ENCODE peak calls at places on chromosomes 3 and 15, in five cellular contexts. One of them, this sample, is unnamed.

GRCh38 chr3:188673509-188674239 is 498.1 kb upstream of the TPRG1 start:
- DNase-seq in kidney: no peak
- DNase-seq in ovary: no peak
- DNase-seq in colonic mucosa: no peak
- DNase-seq in gastrocnemius medialis: no peak
- DNase-seq in this sample: no peak

GRCh38 chr3:187744169-187745151 is 808 bp downstream of the BCL6 start:
- DNase-seq in kidney: peak
- DNase-seq in ovary: peak
- DNase-seq in colonic mucosa: peak
- DNase-seq in gastrocnemius medialis: no peak
- DNase-seq in this sample: peak

GRCh38 chr3:18580268-18580667 is 155.1 kb upstream of the SATB1 start:
- DNase-seq in kidney: no peak
- DNase-seq in ovary: no peak
- DNase-seq in colonic mucosa: peak
- DNase-seq in gastrocnemius medialis: no peak
- DNase-seq in this sample: no peak

GRCh38 chr3:26345613-26346012 is 277.0 kb upstream of the LRRC3B start:
- DNase-seq in kidney: no peak
- DNase-seq in ovary: no peak
- DNase-seq in colonic mucosa: no peak
- DNase-seq in gastrocnemius medialis: no peak
- DNase-seq in this sample: no peak

GRCh38 chr3:184377374-184377773 is 633 bp downstream of the THPO start:
- DNase-seq in kidney: no peak
- DNase-seq in ovary: no peak
- DNase-seq in colonic mucosa: no peak
- DNase-seq in gastrocnemius medialis: no peak
- DNase-seq in this sample: no peak

GRCh38 chr15:83205725-83206324 is 1.8 kb downstream of the HDGFL3 start:
- DNase-seq in kidney: no peak
- DNase-seq in ovary: no peak
- DNase-seq in colonic mucosa: no peak
- DNase-seq in gastrocnemius medialis: no peak
- DNase-seq in this sample: peak

GRCh38 chr15:90915808-90916440 is 12.8 kb downstream of the MAN2A2 start:
- DNase-seq in kidney: peak
- DNase-seq in ovary: peak
- DNase-seq in colonic mucosa: no peak
- DNase-seq in gastrocnemius medialis: peak
- DNase-seq in this sample: peak

GRCh38 chr3:188720636-188721035 is 451.1 kb upstream of the TPRG1 start:
- DNase-seq in kidney: no peak
- DNase-seq in ovary: no peak
- DNase-seq in colonic mucosa: no peak
- DNase-seq in gastrocnemius medialis: no peak
- DNase-seq in this sample: no peak

GRCh38 chr15:56327721-56328502 is 37.3 kb upstream of the TEX9 start:
- DNase-seq in kidney: no peak
- DNase-seq in ovary: no peak
- DNase-seq in colonic mucosa: no peak
- DNase-seq in gastrocnemius medialis: no peak
- DNase-seq in this sample: no peak

GRCh38 chr3:160440687-160441086 is 8.9 kb downstream of the TRIM59 start:
- DNase-seq in kidney: no peak
- DNase-seq in ovary: no peak
- DNase-seq in colonic mucosa: no peak
- DNase-seq in gastrocnemius medialis: no peak
- DNase-seq in this sample: no peak

GRCh38 chr3:100096866-100097265 is 17.4 kb downstream of the FILIP1L start:
- DNase-seq in kidney: no peak
- DNase-seq in ovary: no peak
- DNase-seq in colonic mucosa: no peak
- DNase-seq in gastrocnemius medialis: no peak
- DNase-seq in this sample: no peak

GRCh38 chr3:119357190-119357589 is 63.0 kb downstream of the ARHGAP31 start:
- DNase-seq in kidney: no peak
- DNase-seq in ovary: no peak
- DNase-seq in colonic mucosa: no peak
- DNase-seq in gastrocnemius medialis: no peak
- DNase-seq in this sample: no peak

GRCh38 chr3:72105306-72105705 is 320.4 kb upstream of the PROK2 start:
- DNase-seq in kidney: no peak
- DNase-seq in ovary: no peak
- DNase-seq in colonic mucosa: no peak
- DNase-seq in gastrocnemius medialis: no peak
- DNase-seq in this sample: no peak

GRCh38 chr3:59809750-59810444 is 760.1 kb upstream of the CFAP20DC start:
- DNase-seq in kidney: no peak
- DNase-seq in ovary: no peak
- DNase-seq in colonic mucosa: no peak
- DNase-seq in gastrocnemius medialis: no peak
- DNase-seq in this sample: no peak

GRCh38 chr3:192091831-192092230 is 630.9 kb downstream of the PYDC2 start:
- DNase-seq in kidney: no peak
- DNase-seq in ovary: no peak
- DNase-seq in colonic mucosa: no peak
- DNase-seq in gastrocnemius medialis: no peak
- DNase-seq in this sample: no peak

GRCh38 chr3:139588450-139588849 is 48.9 kb upstream of the RBP1 start:
- DNase-seq in kidney: no peak
- DNase-seq in ovary: no peak
- DNase-seq in colonic mucosa: peak
- DNase-seq in gastrocnemius medialis: no peak
- DNase-seq in this sample: peak

GRCh38 chr3:69194431-69195183 is 72.2 kb upstream of the LMOD3 start:
- DNase-seq in kidney: no peak
- DNase-seq in ovary: no peak
- DNase-seq in colonic mucosa: no peak
- DNase-seq in gastrocnemius medialis: no peak
- DNase-seq in this sample: no peak

GRCh38 chr3:193971268-193971751 is 164.6 kb upstream of the HES1 start:
- DNase-seq in kidney: no peak
- DNase-seq in ovary: no peak
- DNase-seq in colonic mucosa: peak
- DNase-seq in gastrocnemius medialis: no peak
- DNase-seq in this sample: no peak

GRCh38 chr15:73794501-73795133 is 41.5 kb upstream of the INSYN1 start:
- DNase-seq in kidney: no peak
- DNase-seq in ovary: no peak
- DNase-seq in colonic mucosa: no peak
- DNase-seq in gastrocnemius medialis: no peak
- DNase-seq in this sample: no peak

GRCh38 chr3:151410891-151411559 is 26.5 kb upstream of the P2RY12 start:
- DNase-seq in kidney: no peak
- DNase-seq in ovary: no peak
- DNase-seq in colonic mucosa: no peak
- DNase-seq in gastrocnemius medialis: no peak
- DNase-seq in this sample: no peak

GRCh38 chr15:42373274-42373673 is 14.0 kb downstream of the CAPN3 start:
- DNase-seq in kidney: no peak
- DNase-seq in ovary: no peak
- DNase-seq in colonic mucosa: no peak
- DNase-seq in gastrocnemius medialis: peak
- DNase-seq in this sample: peak

GRCh38 chr3:21955406-21955805 is 204.4 kb upstream of the ZNF385D start:
- DNase-seq in kidney: no peak
- DNase-seq in ovary: no peak
- DNase-seq in colonic mucosa: no peak
- DNase-seq in gastrocnemius medialis: no peak
- DNase-seq in this sample: no peak

GRCh38 chr3:188649521-188649920 is 495.6 kb downstream of the LPP start:
- DNase-seq in kidney: no peak
- DNase-seq in ovary: no peak
- DNase-seq in colonic mucosa: no peak
- DNase-seq in gastrocnemius medialis: no peak
- DNase-seq in this sample: no peak

GRCh38 chr3:167113466-167113865 is 266.6 kb downstream of the ZBBX start:
- DNase-seq in kidney: no peak
- DNase-seq in ovary: no peak
- DNase-seq in colonic mucosa: no peak
- DNase-seq in gastrocnemius medialis: no peak
- DNase-seq in this sample: no peak

GRCh38 chr15:91426412-91426811 is 326.4 kb downstream of the SV2B start:
- DNase-seq in kidney: no peak
- DNase-seq in ovary: no peak
- DNase-seq in colonic mucosa: no peak
- DNase-seq in gastrocnemius medialis: no peak
- DNase-seq in this sample: no peak

GRCh38 chr3:15108082-15108545 is 9.2 kb upstream of the RBSN start:
- DNase-seq in kidney: peak
- DNase-seq in ovary: peak
- DNase-seq in colonic mucosa: peak
- DNase-seq in gastrocnemius medialis: peak
- DNase-seq in this sample: peak

GRCh38 chr3:82390868-82391267 is 629.4 kb upstream of the GBE1 start:
- DNase-seq in kidney: no peak
- DNase-seq in ovary: no peak
- DNase-seq in colonic mucosa: no peak
- DNase-seq in gastrocnemius medialis: no peak
- DNase-seq in this sample: no peak

GRCh38 chr3:38315488-38316230 is 30.9 kb upstream of the XYLB start:
- DNase-seq in kidney: no peak
- DNase-seq in ovary: no peak
- DNase-seq in colonic mucosa: no peak
- DNase-seq in gastrocnemius medialis: no peak
- DNase-seq in this sample: no peak

GRCh38 chr15:62578960-62579359 is 413.9 kb upstream of the C2CD4B start:
- DNase-seq in kidney: no peak
- DNase-seq in ovary: no peak
- DNase-seq in colonic mucosa: no peak
- DNase-seq in gastrocnemius medialis: no peak
- DNase-seq in this sample: no peak

GRCh38 chr3:184358921-184359350 is 2.5 kb downstream of the CLCN2 start:
- DNase-seq in kidney: peak
- DNase-seq in ovary: no peak
- DNase-seq in colonic mucosa: no peak
- DNase-seq in gastrocnemius medialis: no peak
- DNase-seq in this sample: no peak

GRCh38 chr3:53103566-53104296 is 26.5 kb downstream of the RFT1 start:
- DNase-seq in kidney: no peak
- DNase-seq in ovary: no peak
- DNase-seq in colonic mucosa: no peak
- DNase-seq in gastrocnemius medialis: no peak
- DNase-seq in this sample: no peak

GRCh38 chr3:190094201-190094718 is 26.4 kb downstream of the P3H2 start:
- DNase-seq in kidney: no peak
- DNase-seq in ovary: peak
- DNase-seq in colonic mucosa: no peak
- DNase-seq in gastrocnemius medialis: no peak
- DNase-seq in this sample: no peak

GRCh38 chr3:48268936-48269551 is 28.1 kb downstream of the ZNF589 start:
- DNase-seq in kidney: no peak
- DNase-seq in ovary: no peak
- DNase-seq in colonic mucosa: peak
- DNase-seq in gastrocnemius medialis: no peak
- DNase-seq in this sample: no peak

GRCh38 chr15:71106802-71107500 is 8.3 kb upstream of the THSD4 start:
- DNase-seq in kidney: no peak
- DNase-seq in ovary: no peak
- DNase-seq in colonic mucosa: no peak
- DNase-seq in gastrocnemius medialis: no peak
- DNase-seq in this sample: no peak

GRCh38 chr3:66110840-66111239 is 72.1 kb upstream of the MAGI1 start:
- DNase-seq in kidney: no peak
- DNase-seq in ovary: no peak
- DNase-seq in colonic mucosa: no peak
- DNase-seq in gastrocnemius medialis: no peak
- DNase-seq in this sample: no peak

GRCh38 chr15:92672102-92672501 is 16.5 kb upstream of the FAM174B start:
- DNase-seq in kidney: no peak
- DNase-seq in ovary: no peak
- DNase-seq in colonic mucosa: no peak
- DNase-seq in gastrocnemius medialis: no peak
- DNase-seq in this sample: no peak
- H3K4me3 ChIP-seq in kidney: no peak
- H3K4me3 ChIP-seq in ovary: no peak
- H3K4me3 ChIP-seq in colonic mucosa: no peak
- H3K4me3 ChIP-seq in gastrocnemius medialis: no peak
- H3K4me3 ChIP-seq in this sample: no peak

GRCh38 chr3:126315916-126316514 is 41.2 kb downstream of the KLF15 start:
- DNase-seq in kidney: peak
- DNase-seq in ovary: no peak
- DNase-seq in colonic mucosa: no peak
- DNase-seq in gastrocnemius medialis: no peak
- DNase-seq in this sample: no peak
- H3K27ac ChIP-seq in kidney: no peak
- H3K27ac ChIP-seq in ovary: peak
- H3K27ac ChIP-seq in colonic mucosa: no peak
- H3K27ac ChIP-seq in gastrocnemius medialis: no peak
- H3K27ac ChIP-seq in this sample: no peak

GRCh38 chr15:27535445-27536129 is 563.5 kb downstream of the OCA2 start:
- DNase-seq in kidney: no peak
- DNase-seq in ovary: no peak
- DNase-seq in colonic mucosa: no peak
- DNase-seq in gastrocnemius medialis: no peak
- DNase-seq in this sample: no peak
- TF ChIP-seq CTCF in kidney: no peak
- TF ChIP-seq CTCF in ovary: no peak
- TF ChIP-seq CTCF in colonic mucosa: no peak
- TF ChIP-seq CTCF in gastrocnemius medialis: no peak
- TF ChIP-seq CTCF in this sample: no peak

GRCh38 chr3:58491506-58492384 is at the start of gene KCTD6:
- DNase-seq in kidney: peak
- DNase-seq in ovary: peak
- DNase-seq in colonic mucosa: peak
- DNase-seq in gastrocnemius medialis: peak
- DNase-seq in this sample: peak
- H3K4me3 ChIP-seq in kidney: peak
- H3K4me3 ChIP-seq in ovary: peak
- H3K4me3 ChIP-seq in colonic mucosa: peak
- H3K4me3 ChIP-seq in gastrocnemius medialis: peak
- H3K4me3 ChIP-seq in this sample: peak

DNA sequence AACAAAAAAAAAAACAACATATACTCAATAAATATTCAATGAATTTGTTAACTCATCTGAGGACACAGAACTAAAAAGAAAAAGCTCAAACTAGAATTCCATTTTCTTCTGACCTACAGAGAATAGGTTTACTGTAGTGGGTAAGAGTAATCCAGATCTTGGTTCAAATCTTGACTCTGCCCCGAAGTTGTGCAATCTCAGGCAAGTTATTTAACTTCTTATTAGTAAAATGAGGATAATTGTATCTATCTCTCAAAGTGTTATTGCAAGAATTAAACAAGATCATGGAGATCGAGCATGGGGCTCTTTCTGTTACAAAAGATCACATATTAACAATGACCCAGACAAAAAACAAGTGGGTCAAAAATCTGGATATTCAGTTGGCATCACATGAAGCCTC is 41.1 kb upstream of the OXTR start:
- DNase-seq in kidney: no peak
- DNase-seq in ovary: no peak
- DNase-seq in colonic mucosa: no peak
- DNase-seq in gastrocnemius medialis: no peak
- DNase-seq in this sample: no peak
- H3K27ac ChIP-seq in kidney: no peak
- H3K27ac ChIP-seq in ovary: no peak
- H3K27ac ChIP-seq in colonic mucosa: no peak
- H3K27ac ChIP-seq in gastrocnemius medialis: no peak
- H3K27ac ChIP-seq in this sample: no peak

GRCh38 chr3:145678401-145678800 is 482.6 kb downstream of the PLOD2 start:
- DNase-seq in kidney: no peak
- DNase-seq in ovary: no peak
- DNase-seq in colonic mucosa: no peak
- DNase-seq in gastrocnemius medialis: no peak
- DNase-seq in this sample: no peak
- TF ChIP-seq CTCF in kidney: no peak
- TF ChIP-seq CTCF in ovary: no peak
- TF ChIP-seq CTCF in colonic mucosa: no peak
- TF ChIP-seq CTCF in gastrocnemius medialis: no peak
- TF ChIP-seq CTCF in this sample: no peak

This sample was measured in heart right ventricle.